ENCODE peak calls at places on chromosome 1, in seven cellular contexts. One of them, this sample, is unnamed.

GRCh38 chr1:237975903-237976302 is 85.2 kb upstream of the ZP4 start:
- DNase-seq in mammary epithelial cell: no peak
- DNase-seq in foreskin fibroblast: no peak
- DNase-seq in CD4-positive, CD25-positive, alpha-beta regulatory T cell: no peak
- DNase-seq in CD8-positive, alpha-beta memory T cell: no peak
- DNase-seq in adipocyte: no peak
- DNase-seq in mucosa of descending colon: no peak
- DNase-seq in this sample: no peak

GRCh38 chr1:202227273-202227672 is 33.7 kb downstream of the LGR6 start:
- DNase-seq in mammary epithelial cell: no peak
- DNase-seq in foreskin fibroblast: no peak
- DNase-seq in CD4-positive, CD25-positive, alpha-beta regulatory T cell: no peak
- DNase-seq in CD8-positive, alpha-beta memory T cell: no peak
- DNase-seq in adipocyte: no peak
- DNase-seq in mucosa of descending colon: no peak
- DNase-seq in this sample: no peak

GRCh38 chr1:246617768-246618167 is 51.5 kb downstream of the CNST start:
- DNase-seq in mammary epithelial cell: no peak
- DNase-seq in foreskin fibroblast: no peak
- DNase-seq in CD4-positive, CD25-positive, alpha-beta regulatory T cell: no peak
- DNase-seq in CD8-positive, alpha-beta memory T cell: no peak
- DNase-seq in adipocyte: no peak
- DNase-seq in mucosa of descending colon: no peak
- DNase-seq in this sample: no peak

GRCh38 chr1:11924334-11925195 is 1.7 kb downstream of the KIAA2013 start:
- DNase-seq in mammary epithelial cell: no peak
- DNase-seq in foreskin fibroblast: no peak
- DNase-seq in CD4-positive, CD25-positive, alpha-beta regulatory T cell: peak; percentile 16
- DNase-seq in CD8-positive, alpha-beta memory T cell: no peak
- DNase-seq in adipocyte: no peak
- DNase-seq in mucosa of descending colon: no peak
- DNase-seq in this sample: no peak

GRCh38 chr1:170768929-170769328 is 105.0 kb downstream of the PRRX1 start:
- DNase-seq in mammary epithelial cell: no peak
- DNase-seq in foreskin fibroblast: no peak
- DNase-seq in CD4-positive, CD25-positive, alpha-beta regulatory T cell: no peak
- DNase-seq in CD8-positive, alpha-beta memory T cell: no peak
- DNase-seq in adipocyte: no peak
- DNase-seq in mucosa of descending colon: no peak
- DNase-seq in this sample: no peak

GRCh38 chr1:1040004-1040991 is 20.4 kb downstream of the AGRN start:
- DNase-seq in mammary epithelial cell: peak; percentile 61
- DNase-seq in foreskin fibroblast: peak; percentile 90
- DNase-seq in CD4-positive, CD25-positive, alpha-beta regulatory T cell: peak; percentile 91
- DNase-seq in CD8-positive, alpha-beta memory T cell: peak; percentile 80
- DNase-seq in adipocyte: peak; percentile 94
- DNase-seq in mucosa of descending colon: peak; percentile 88
- DNase-seq in this sample: no peak

GRCh38 chr1:19476440-19477190 is 8.7 kb downstream of the CAPZB start:
- DNase-seq in mammary epithelial cell: no peak
- DNase-seq in foreskin fibroblast: no peak
- DNase-seq in CD4-positive, CD25-positive, alpha-beta regulatory T cell: peak; percentile 79
- DNase-seq in CD8-positive, alpha-beta memory T cell: no peak
- DNase-seq in adipocyte: no peak
- DNase-seq in mucosa of descending colon: no peak
- DNase-seq in this sample: no peak

GRCh38 chr1:62428351-62428750 is 8.5 kb upstream of the USP1 start:
- DNase-seq in mammary epithelial cell: no peak
- DNase-seq in foreskin fibroblast: no peak
- DNase-seq in CD4-positive, CD25-positive, alpha-beta regulatory T cell: no peak
- DNase-seq in CD8-positive, alpha-beta memory T cell: no peak
- DNase-seq in adipocyte: no peak
- DNase-seq in mucosa of descending colon: no peak
- DNase-seq in this sample: no peak

GRCh38 chr1:54331091-54331772 is 75.0 kb downstream of the SSBP3 start:
- DNase-seq in mammary epithelial cell: peak; percentile 44
- DNase-seq in foreskin fibroblast: peak; percentile 92
- DNase-seq in CD4-positive, CD25-positive, alpha-beta regulatory T cell: no peak
- DNase-seq in CD8-positive, alpha-beta memory T cell: no peak
- DNase-seq in adipocyte: peak; percentile 87
- DNase-seq in mucosa of descending colon: no peak
- DNase-seq in this sample: peak; percentile 85

GRCh38 chr1:78587213-78587612 is 33.0 kb upstream of the IFI44L start:
- DNase-seq in mammary epithelial cell: peak; percentile 30
- DNase-seq in foreskin fibroblast: no peak
- DNase-seq in CD4-positive, CD25-positive, alpha-beta regulatory T cell: no peak
- DNase-seq in CD8-positive, alpha-beta memory T cell: no peak
- DNase-seq in adipocyte: peak; percentile 7
- DNase-seq in mucosa of descending colon: no peak
- DNase-seq in this sample: no peak

GRCh38 chr1:222465211-222466041 is 82.5 kb downstream of the HHIPL2 start:
- DNase-seq in mammary epithelial cell: peak; percentile 86
- DNase-seq in foreskin fibroblast: peak; percentile 98
- DNase-seq in CD4-positive, CD25-positive, alpha-beta regulatory T cell: peak; percentile 77
- DNase-seq in CD8-positive, alpha-beta memory T cell: peak; percentile 81
- DNase-seq in adipocyte: peak; percentile 97
- DNase-seq in mucosa of descending colon: peak; percentile 93
- DNase-seq in this sample: peak; percentile 77

GRCh38 chr1:222464841-222465210 is 83.1 kb downstream of the HHIPL2 start:
- DNase-seq in mammary epithelial cell: no peak
- DNase-seq in foreskin fibroblast: peak; percentile 74
- DNase-seq in CD4-positive, CD25-positive, alpha-beta regulatory T cell: peak; percentile 55
- DNase-seq in CD8-positive, alpha-beta memory T cell: peak; percentile 68
- DNase-seq in adipocyte: peak; percentile 84
- DNase-seq in mucosa of descending colon: no peak
- DNase-seq in this sample: peak; percentile 43

GRCh38 chr1:222462598-222462997 is 85.3 kb downstream of the HHIPL2 start:
- DNase-seq in mammary epithelial cell: no peak
- DNase-seq in foreskin fibroblast: no peak
- DNase-seq in CD4-positive, CD25-positive, alpha-beta regulatory T cell: no peak
- DNase-seq in CD8-positive, alpha-beta memory T cell: no peak
- DNase-seq in adipocyte: no peak
- DNase-seq in mucosa of descending colon: no peak
- DNase-seq in this sample: no peak

GRCh38 chr1:222463059-222463730 is 84.7 kb downstream of the HHIPL2 start:
- DNase-seq in mammary epithelial cell: no peak
- DNase-seq in foreskin fibroblast: no peak
- DNase-seq in CD4-positive, CD25-positive, alpha-beta regulatory T cell: no peak
- DNase-seq in CD8-positive, alpha-beta memory T cell: no peak
- DNase-seq in adipocyte: no peak
- DNase-seq in mucosa of descending colon: no peak
- DNase-seq in this sample: no peak

DNA sequence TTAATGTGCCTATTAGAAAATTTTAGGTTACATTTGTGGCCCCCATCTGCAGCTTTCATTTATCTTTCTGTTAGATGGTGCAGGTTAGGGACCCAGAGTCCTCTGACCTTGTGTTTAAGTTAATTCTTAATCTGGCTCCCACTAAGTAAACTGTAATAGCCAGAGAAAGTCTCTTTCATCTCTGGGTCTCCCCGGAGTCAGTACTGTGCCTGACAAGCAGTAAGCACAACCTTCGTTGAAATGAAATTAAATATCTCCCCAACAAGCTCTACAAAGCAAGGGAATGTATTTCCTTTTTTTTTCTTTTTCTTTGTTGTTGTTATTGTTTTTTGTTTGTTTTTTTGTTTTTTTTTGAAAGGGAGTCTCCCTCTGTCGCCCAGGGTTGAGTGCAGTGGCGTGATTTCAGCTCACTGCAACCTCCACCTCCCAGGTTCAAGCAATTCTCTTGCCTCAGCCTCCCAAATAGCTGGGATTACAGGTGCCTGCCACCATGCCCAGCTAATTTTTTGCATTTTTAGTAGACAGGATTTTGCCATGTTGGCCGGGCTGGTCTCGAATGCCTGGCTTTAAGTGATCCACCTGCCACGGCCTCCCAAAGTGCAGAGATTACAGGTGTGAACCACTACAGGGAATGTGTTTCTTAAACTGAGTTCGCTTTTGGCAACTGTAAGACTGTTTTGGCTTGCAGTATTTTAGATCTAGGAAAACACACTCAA is 81.6 kb downstream of the HHIPL2 start:
- DNase-seq in mammary epithelial cell: no peak
- DNase-seq in foreskin fibroblast: no peak
- DNase-seq in CD4-positive, CD25-positive, alpha-beta regulatory T cell: no peak
- DNase-seq in CD8-positive, alpha-beta memory T cell: no peak
- DNase-seq in adipocyte: no peak
- DNase-seq in mucosa of descending colon: no peak
- DNase-seq in this sample: no peak
- H3K4me3 ChIP-seq in mammary epithelial cell: no peak overlapping the region
- H3K4me3 ChIP-seq in foreskin fibroblast: no peak overlapping the region
- H3K4me3 ChIP-seq in CD4-positive, CD25-positive, alpha-beta regulatory T cell: no peak overlapping the region
- H3K4me3 ChIP-seq in CD8-positive, alpha-beta memory T cell: no peak overlapping the region
- H3K4me3 ChIP-seq in adipocyte: peak overlapping the region; percentile 85
- H3K4me3 ChIP-seq in mucosa of descending colon: no peak overlapping the region
- H3K4me3 ChIP-seq in this sample: no peak overlapping the region

GRCh38 chr1:153789478-153790148 is 14.4 kb downstream of the SLC27A3 start:
- DNase-seq in mammary epithelial cell: no peak
- DNase-seq in foreskin fibroblast: no peak
- DNase-seq in CD4-positive, CD25-positive, alpha-beta regulatory T cell: peak; percentile 16
- DNase-seq in CD8-positive, alpha-beta memory T cell: peak; percentile 35
- DNase-seq in adipocyte: no peak
- DNase-seq in mucosa of descending colon: peak; percentile 50
- DNase-seq in this sample: no peak
- H3K4me3 ChIP-seq in mammary epithelial cell: no peak overlapping the region
- H3K4me3 ChIP-seq in foreskin fibroblast: no peak overlapping the region
- H3K4me3 ChIP-seq in CD4-positive, CD25-positive, alpha-beta regulatory T cell: no peak overlapping the region
- H3K4me3 ChIP-seq in CD8-positive, alpha-beta memory T cell: no peak overlapping the region
- H3K4me3 ChIP-seq in adipocyte: peak overlapping the region; percentile 85
- H3K4me3 ChIP-seq in mucosa of descending colon: no peak overlapping the region
- H3K4me3 ChIP-seq in this sample: no peak overlapping the region

DNA sequence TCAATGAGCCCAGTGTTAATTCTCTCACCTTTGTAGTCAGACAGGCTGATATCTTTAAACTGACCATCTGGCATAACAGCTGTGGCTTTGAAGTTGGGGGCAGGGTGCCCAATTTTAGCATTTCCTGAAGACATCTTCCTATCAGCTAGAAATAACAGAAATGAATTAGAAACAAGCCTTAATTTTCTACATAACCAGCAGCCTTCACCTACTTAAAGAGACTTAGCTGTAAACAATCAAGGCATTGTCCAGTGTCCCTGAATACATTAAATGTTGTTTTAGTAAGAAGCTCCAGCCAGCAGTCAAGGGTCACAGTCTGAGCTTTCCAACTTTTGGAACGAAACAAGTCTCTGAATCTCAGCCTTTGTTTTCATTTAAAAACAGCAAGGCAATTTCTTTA is 2.8 kb downstream of the PRDX1 start:
- DNase-seq in mammary epithelial cell: no peak
- DNase-seq in foreskin fibroblast: no peak
- DNase-seq in CD4-positive, CD25-positive, alpha-beta regulatory T cell: no peak
- DNase-seq in CD8-positive, alpha-beta memory T cell: no peak
- DNase-seq in adipocyte: no peak
- DNase-seq in mucosa of descending colon: no peak
- DNase-seq in this sample: no peak
- H3K4me3 ChIP-seq in mammary epithelial cell: no peak overlapping the region
- H3K4me3 ChIP-seq in foreskin fibroblast: peak overlapping the region; percentile 99
- H3K4me3 ChIP-seq in CD4-positive, CD25-positive, alpha-beta regulatory T cell: peak overlapping the region; percentile 60
- H3K4me3 ChIP-seq in CD8-positive, alpha-beta memory T cell: no peak overlapping the region
- H3K4me3 ChIP-seq in adipocyte: peak overlapping the region; percentile 92
- H3K4me3 ChIP-seq in mucosa of descending colon: no peak overlapping the region
- H3K4me3 ChIP-seq in this sample: peak overlapping the region; percentile 97

GRCh38 chr1:50423670-50424000 is 392 bp upstream of the DMRTA2 start:
- DNase-seq in mammary epithelial cell: peak; percentile 33
- DNase-seq in foreskin fibroblast: peak; percentile 30
- DNase-seq in CD4-positive, CD25-positive, alpha-beta regulatory T cell: peak; percentile 56
- DNase-seq in CD8-positive, alpha-beta memory T cell: no peak
- DNase-seq in adipocyte: no peak
- DNase-seq in mucosa of descending colon: no peak
- DNase-seq in this sample: no peak

GRCh38 chr1:50422946-50423669 is at the start of gene DMRTA2:
- DNase-seq in mammary epithelial cell: peak; percentile 34
- DNase-seq in foreskin fibroblast: peak; percentile 23
- DNase-seq in CD4-positive, CD25-positive, alpha-beta regulatory T cell: no peak
- DNase-seq in CD8-positive, alpha-beta memory T cell: no peak
- DNase-seq in adipocyte: no peak
- DNase-seq in mucosa of descending colon: no peak
- DNase-seq in this sample: no peak

GRCh38 chr1:50425376-50426107 is 2.3 kb upstream of the DMRTA2 start:
- DNase-seq in mammary epithelial cell: no peak
- DNase-seq in foreskin fibroblast: peak; percentile 32
- DNase-seq in CD4-positive, CD25-positive, alpha-beta regulatory T cell: no peak
- DNase-seq in CD8-positive, alpha-beta memory T cell: no peak
- DNase-seq in adipocyte: no peak
- DNase-seq in mucosa of descending colon: no peak
- DNase-seq in this sample: no peak

GRCh38 chr1:50424940-50425375 is 1.7 kb upstream of the DMRTA2 start:
- DNase-seq in mammary epithelial cell: no peak
- DNase-seq in foreskin fibroblast: peak; percentile 27
- DNase-seq in CD4-positive, CD25-positive, alpha-beta regulatory T cell: no peak
- DNase-seq in CD8-positive, alpha-beta memory T cell: no peak
- DNase-seq in adipocyte: no peak
- DNase-seq in mucosa of descending colon: no peak
- DNase-seq in this sample: no peak

GRCh38 chr1:50424045-50424939 is 1.0 kb upstream of the DMRTA2 start:
- DNase-seq in mammary epithelial cell: no peak
- DNase-seq in foreskin fibroblast: peak; percentile 44
- DNase-seq in CD4-positive, CD25-positive, alpha-beta regulatory T cell: peak; percentile 55
- DNase-seq in CD8-positive, alpha-beta memory T cell: no peak
- DNase-seq in adipocyte: no peak
- DNase-seq in mucosa of descending colon: no peak
- DNase-seq in this sample: no peak
- H3K4me3 ChIP-seq in mammary epithelial cell: no peak overlapping the region
- H3K4me3 ChIP-seq in foreskin fibroblast: peak overlapping the region; percentile 18
- H3K4me3 ChIP-seq in CD4-positive, CD25-positive, alpha-beta regulatory T cell: peak overlapping the region; percentile 68
- H3K4me3 ChIP-seq in CD8-positive, alpha-beta memory T cell: peak overlapping the region; percentile 54
- H3K4me3 ChIP-seq in adipocyte: peak overlapping the region; percentile 65
- H3K4me3 ChIP-seq in mucosa of descending colon: no peak overlapping the region
- H3K4me3 ChIP-seq in this sample: peak overlapping the region; percentile 34

DNA sequence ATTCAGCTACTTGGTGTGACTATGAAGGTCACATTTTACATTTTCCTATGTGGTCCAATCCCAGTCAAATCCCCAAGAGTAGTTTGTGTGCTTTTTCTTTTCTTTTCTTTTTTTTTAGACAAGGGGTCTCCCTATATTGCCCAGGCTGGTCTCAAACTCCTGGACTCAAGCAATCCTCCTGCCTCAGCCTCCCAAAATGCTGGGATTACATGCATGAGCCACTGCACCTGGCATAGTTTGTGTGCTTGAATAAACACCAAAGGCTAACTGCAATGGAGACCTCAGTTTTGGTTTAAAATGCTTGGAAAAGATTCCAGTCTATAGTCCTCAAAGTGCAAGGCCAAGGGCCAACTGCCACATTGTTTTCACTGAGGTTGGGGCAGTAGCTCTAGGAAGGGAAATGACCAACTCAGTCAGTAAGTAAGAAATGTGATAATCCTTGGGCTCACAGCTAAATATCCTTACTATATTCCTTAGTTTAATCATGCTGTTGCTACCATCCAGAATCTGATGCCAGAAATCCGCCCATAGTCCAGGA is 38.6 kb downstream of the EIF2B3 start:
- DNase-seq in mammary epithelial cell: no peak
- DNase-seq in foreskin fibroblast: peak; percentile 24
- DNase-seq in CD4-positive, CD25-positive, alpha-beta regulatory T cell: no peak
- DNase-seq in CD8-positive, alpha-beta memory T cell: no peak
- DNase-seq in adipocyte: no peak
- DNase-seq in mucosa of descending colon: no peak
- DNase-seq in this sample: no peak
- H3K4me3 ChIP-seq in mammary epithelial cell: no peak overlapping the region
- H3K4me3 ChIP-seq in foreskin fibroblast: no peak overlapping the region
- H3K4me3 ChIP-seq in CD4-positive, CD25-positive, alpha-beta regulatory T cell: no peak overlapping the region
- H3K4me3 ChIP-seq in CD8-positive, alpha-beta memory T cell: no peak overlapping the region
- H3K4me3 ChIP-seq in adipocyte: peak overlapping the region; percentile 35
- H3K4me3 ChIP-seq in mucosa of descending colon: no peak overlapping the region
- H3K4me3 ChIP-seq in this sample: no peak overlapping the region

GRCh38 chr1:230851291-230851691 is 17.0 kb downstream of the C1orf198 start:
- DNase-seq in mammary epithelial cell: no peak
- DNase-seq in foreskin fibroblast: peak; percentile 55
- DNase-seq in CD4-positive, CD25-positive, alpha-beta regulatory T cell: no peak
- DNase-seq in CD8-positive, alpha-beta memory T cell: no peak
- DNase-seq in adipocyte: peak; percentile 90
- DNase-seq in mucosa of descending colon: no peak
- DNase-seq in this sample: no peak
- H3K4me3 ChIP-seq in mammary epithelial cell: no peak overlapping the region
- H3K4me3 ChIP-seq in foreskin fibroblast: no peak overlapping the region
- H3K4me3 ChIP-seq in CD4-positive, CD25-positive, alpha-beta regulatory T cell: no peak overlapping the region
- H3K4me3 ChIP-seq in CD8-positive, alpha-beta memory T cell: no peak overlapping the region
- H3K4me3 ChIP-seq in adipocyte: no peak overlapping the region
- H3K4me3 ChIP-seq in mucosa of descending colon: no peak overlapping the region
- H3K4me3 ChIP-seq in this sample: no peak overlapping the region

This sample was measured in HFF-Myc.